ENCODE peak calls at places on chromosomes 13 and 19, in five cellular contexts. S, Q, C, R and W are unnamed samples.

GRCh38 chr19:45279587-45280192 is 28.6 kb downstream of the MARK4 start:
- DNase-seq in Q (no peak), C (no peak), R (no peak), S (no peak), W (no peak)

GRCh38 chr19:11089254-11090013 is at the start of gene LDLR:
- DNase-seq in S (no peak), C (peak; percentile 89), R (peak; percentile 71), Q (peak; percentile 83), W (peak; percentile 80)

GRCh38 chr13:113813070-113813748 is 50.7 kb downstream of the GAS6 start:
- DNase-seq in Q (no peak), C (no peak), S (no peak), R (no peak), W (no peak)

GRCh38 chr19:16370671-16371391 is 46.2 kb downstream of the KLF2 start:
- DNase-seq in C (peak; percentile 88), Q (no peak), S (no peak), R (no peak), W (peak; percentile 33)

GRCh38 chr13:47136659-47136975 is 239.8 kb upstream of the HTR2A start:
- DNase-seq in S (no peak), Q (no peak), C (no peak), R (no peak), W (no peak)

GRCh38 chr19:54208784-54209057 is 8.1 kb downstream of the RPS9 start:
- DNase-seq in R (no peak), Q (no peak), S (no peak), C (no peak), W (no peak)

GRCh38 chr13:80262051-80262695 is 78.8 kb downstream of the SPRY2 start:
- DNase-seq in R (no peak), S (no peak), C (no peak), Q (no peak), W (no peak)

GRCh38 chr13:111897178-111897845 is 169.6 kb upstream of the SOX1 start:
- DNase-seq in S (no peak), Q (no peak), C (no peak), R (no peak), W (no peak)

GRCh38 chr13:24355103-24355502 is 45.7 kb downstream of the C1QTNF9 start:
- DNase-seq in C (no peak), Q (no peak), S (no peak), R (no peak), W (no peak)

GRCh38 chr19:9995999-9996398 is 14.3 kb downstream of the COL5A3 start:
- DNase-seq in S (no peak), R (no peak), Q (no peak), C (no peak), W (no peak)

GRCh38 chr13:24107955-24108614 is 52.4 kb upstream of the SPATA13 start:
- DNase-seq in R (no peak), S (no peak), Q (no peak), C (no peak), W (no peak)

GRCh38 chr13:30697177-30697953 is 38.0 kb upstream of the ALOX5AP start:
- DNase-seq in Q (no peak), C (no peak), R (no peak), S (no peak), W (no peak)

GRCh38 chr13:94329754-94330551 is 149.5 kb downstream of the DCT start:
- DNase-seq in R (no peak), S (no peak), Q (no peak), C (no peak), W (no peak)

GRCh38 chr13:20998649-20999415 is 62.6 kb downstream of the LATS2 start:
- DNase-seq in C (no peak), S (no peak), Q (no peak), R (no peak), W (no peak)

GRCh38 chr19:33024398-33024797 is 40.3 kb downstream of the RHPN2 start:
- DNase-seq in C (no peak), S (no peak), R (no peak), Q (no peak), W (no peak)

GRCh38 chr19:44476559-44477408 is 23.5 kb downstream of the ZNF180 start:
- DNase-seq in S (no peak), Q (no peak), R (no peak), C (no peak), W (peak; percentile 12)

GRCh38 chr13:104310861-104311260 is 1244.6 kb upstream of the SLC10A2 start:
- DNase-seq in R (no peak), Q (no peak), C (no peak), S (no peak), W (no peak)

GRCh38 chr13:63625869-63626268 is 2210.2 kb upstream of the PCDH20 start:
- DNase-seq in C (no peak), S (no peak), R (no peak), Q (no peak), W (no peak)

GRCh38 chr13:97719759-97720158 is 233.7 kb upstream of the IPO5 start:
- DNase-seq in S (no peak), R (no peak), Q (no peak), C (no peak), W (no peak)

GRCh38 chr19:49161987-49162386 is 4.4 kb downstream of the TRPM4 start:
- DNase-seq in Q (no peak), C (no peak), R (no peak), S (no peak), W (no peak)

GRCh38 chr19:49165865-49166301 is 8.3 kb downstream of the TRPM4 start:
- DNase-seq in Q (no peak), R (no peak), S (no peak), C (no peak), W (no peak)

GRCh38 chr19:49168421-49168820 is 10.8 kb downstream of the TRPM4 start:
- DNase-seq in Q (no peak), R (no peak), C (no peak), S (no peak), W (no peak)

GRCh38 chr19:49167857-49168409 is 10.3 kb downstream of the TRPM4 start:
- DNase-seq in S (no peak), C (no peak), Q (no peak), R (no peak), W (no peak)

GRCh38 chr19:49165111-49165750 is 7.6 kb downstream of the TRPM4 start:
- DNase-seq in S (no peak), C (no peak), Q (no peak), R (no peak), W (no peak)
- H3K27ac ChIP-seq in S (peak overlapping the region; percentile 17), C (no peak overlapping the region), Q (no peak overlapping the region), R (peak overlapping the region; percentile 91), W (no peak overlapping the region)

GRCh38 chr19:46759817-46760333 is 13.6 kb upstream of the STRN4 start:
- DNase-seq in Q (no peak), C (no peak), R (no peak), S (no peak), W (no peak)
- H3K27ac ChIP-seq in Q (no peak overlapping the region), C (no peak overlapping the region), R (no peak overlapping the region), S (no peak overlapping the region), W (no peak overlapping the region)

GRCh38 chr13:36907801-36908200 is 12.2 kb downstream of the SMAD9 start:
- DNase-seq in S (no peak), Q (no peak), C (no peak), R (no peak), W (no peak)
- H3K27ac ChIP-seq in S (no peak overlapping the region), Q (no peak overlapping the region), C (no peak overlapping the region), R (no peak overlapping the region), W (no peak overlapping the region)

DNA sequence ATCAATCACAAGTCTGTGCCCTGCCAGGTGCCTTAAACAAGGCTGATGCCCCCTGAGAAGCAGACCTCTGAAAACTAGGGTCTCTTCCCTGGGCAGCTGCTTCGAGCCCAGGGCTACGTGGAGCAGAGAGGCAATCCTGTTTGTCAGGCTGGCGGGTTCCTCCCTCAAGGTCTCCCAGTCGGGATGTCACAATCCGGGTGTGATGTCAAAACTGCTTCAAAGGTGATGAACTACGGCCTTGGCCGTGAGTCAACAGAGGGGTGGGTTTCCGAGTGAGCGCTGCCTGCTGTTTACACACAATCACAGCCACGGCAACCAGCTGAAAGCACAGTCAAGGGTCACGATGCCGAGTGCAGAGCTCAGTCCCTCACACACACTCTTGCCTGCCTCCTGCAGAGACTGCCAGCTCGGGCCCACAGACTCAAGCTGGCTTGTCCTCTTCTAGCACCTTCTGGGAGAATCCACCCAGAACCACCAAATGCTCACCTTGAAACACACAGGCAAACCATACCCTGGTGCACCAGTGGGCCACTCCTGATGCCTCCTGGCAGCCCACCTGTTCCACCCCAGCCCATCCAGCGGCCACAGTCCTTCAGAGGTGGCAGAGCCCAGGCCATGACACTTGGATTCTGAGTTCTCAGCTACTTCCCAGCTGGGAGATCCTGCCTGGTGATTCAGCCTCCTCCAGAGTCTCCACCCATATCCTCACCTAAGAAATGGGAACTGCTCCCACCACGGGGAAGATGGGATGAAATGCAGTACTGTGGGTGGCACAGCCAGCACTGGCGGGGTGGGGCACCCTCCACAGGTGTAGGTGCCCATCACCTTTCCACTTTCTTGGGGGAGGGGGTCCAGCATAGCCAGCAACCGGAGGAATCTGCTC is 6.8 kb downstream of the ELL start:
- DNase-seq in S (peak; percentile 41), R (no peak), Q (peak; percentile 74), C (peak; percentile 90), W (peak; percentile 81)
- H3K27ac ChIP-seq in S (peak overlapping the region; percentile 89), R (peak overlapping the region; percentile 48), Q (peak overlapping the region; percentile 54), C (peak overlapping the region; percentile 99), W (peak overlapping the region; percentile 20)

DNA sequence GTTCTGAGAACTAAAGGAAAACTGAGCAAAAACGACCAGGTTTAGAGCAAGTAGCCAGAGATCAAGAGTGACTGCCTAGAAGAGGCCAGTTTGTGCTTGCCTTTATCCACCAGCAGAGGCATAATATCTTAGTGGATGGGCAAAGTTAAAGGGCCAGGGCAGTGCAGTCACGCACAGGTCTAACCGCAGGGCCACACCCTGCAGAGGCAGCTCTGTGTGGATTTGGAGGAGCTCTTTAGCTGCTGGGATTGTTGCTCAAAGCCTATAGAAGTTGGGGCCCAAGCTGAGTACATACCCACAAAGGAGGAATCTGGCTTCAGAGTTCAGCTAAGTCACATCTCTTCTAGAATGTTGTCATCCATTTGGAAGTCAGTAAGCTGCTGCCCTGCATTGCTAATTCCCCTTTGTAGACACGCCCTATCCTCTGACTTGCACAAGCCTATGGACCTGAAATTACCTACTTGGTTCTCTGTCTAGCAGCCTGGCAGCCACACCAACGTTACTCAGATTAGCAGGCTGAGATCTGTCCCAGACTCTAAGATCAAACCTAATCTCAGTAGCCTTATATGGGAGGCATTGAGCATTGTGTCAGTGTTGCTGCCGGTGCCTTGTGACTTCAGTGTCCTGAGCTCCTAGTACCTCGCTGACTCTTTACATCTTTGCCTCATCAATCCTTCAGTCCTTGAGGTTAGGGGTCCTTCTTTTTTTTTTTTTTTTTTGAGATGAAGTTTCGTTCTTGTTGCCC is 102.9 kb upstream of the STARD13 start:
- DNase-seq in Q (no peak), C (no peak), S (no peak), R (no peak), W (no peak)
- H3K27ac ChIP-seq in Q (no peak overlapping the region), C (no peak overlapping the region), S (no peak overlapping the region), R (no peak overlapping the region), W (no peak overlapping the region)

GRCh38 chr19:1765904-1766799 is 12.8 kb downstream of the ONECUT3 start:
- DNase-seq in R (no peak), Q (no peak), C (no peak), S (no peak), W (no peak)
- H3K27ac ChIP-seq in R (no peak overlapping the region), Q (no peak overlapping the region), C (no peak overlapping the region), S (no peak overlapping the region), W (no peak overlapping the region)

GRCh38 chr13:32081591-32081990 is 50.0 kb downstream of the FRY start:
- DNase-seq in S (no peak), R (no peak), Q (no peak), C (no peak), W (no peak)

GRCh38 chr13:32075150-32075851 is 43.7 kb downstream of the FRY start:
- DNase-seq in Q (no peak), R (no peak), S (no peak), C (no peak), W (no peak)

GRCh38 chr13:32080328-32080744 is 48.8 kb downstream of the FRY start:
- DNase-seq in Q (no peak), R (no peak), C (no peak), S (no peak), W (no peak)

GRCh38 chr13:32079586-32079985 is 48.0 kb downstream of the FRY start:
- DNase-seq in Q (no peak), S (no peak), C (no peak), R (no peak), W (no peak)
- H3K27ac ChIP-seq in Q (no peak overlapping the region), S (no peak overlapping the region), C (peak overlapping the region; percentile 7), R (no peak overlapping the region), W (no peak overlapping the region)